ENCODE peak calls at places on chromosomes 12 and 14, in nine cellular contexts. L is prostate gland, G is left lung, H is mammary epithelial cell, W is ascending aorta, Q is heart left ventricle, K is cardiac muscle cell, V is ovary, R is GM23338. N is an unnamed sample.
A peak's percentile ranks its signal among the peaks of the same experiment; 100 is the strongest.

GRCh38 chr12:39272934-39273770 is 169.8 kb downstream of the KIF21A start:
- DNase-seq in L (no peak), G (no peak), H (peak; percentile 35), W (no peak), Q (no peak), K (peak; percentile 59), V (no peak), R (peak; percentile 70), N (peak; percentile 25)

GRCh38 chr14:58638231-58639205 is 756 bp downstream of the DACT1 start:
- DNase-seq in L (no peak), G (peak; percentile 78), H (peak; percentile 28), W (no peak), Q (peak; percentile 69), K (peak; percentile 56), V (peak; percentile 63), R (peak; percentile 59), N (peak; percentile 34)

GRCh38 chr12:27340971-27341370 is 8.3 kb downstream of the BMAL2 start:
- DNase-seq in L (no peak), G (no peak), H (no peak), W (no peak), Q (no peak), K (no peak), V (no peak), R (no peak), N (no peak)

GRCh38 chr14:100524933-100525243 is 62.3 kb downstream of the BEGAIN start:
- DNase-seq in L (no peak), G (peak; percentile 63), H (no peak), W (no peak), Q (no peak), K (no peak), V (peak; percentile 54), R (peak; percentile 90), N (peak; percentile 87)

GRCh38 chr12:31687101-31687527 is 27.6 kb downstream of the ETFBKMT start:
- DNase-seq in L (no peak), G (no peak), H (no peak), W (no peak), Q (no peak), K (no peak), V (no peak), R (no peak), N (no peak)

GRCh38 chr12:22275847-22276246 is 58.7 kb downstream of the ST8SIA1 start:
- DNase-seq in L (peak; percentile 58), G (no peak), H (peak; percentile 97), W (peak; percentile 66), Q (peak; percentile 77), K (peak; percentile 100), V (peak; percentile 90), R (no peak), N (peak; percentile 30)

GRCh38 chr14:37116933-37117844 is 55.2 kb downstream of the SLC25A21 start:
- DNase-seq in L (no peak), G (no peak), H (peak; percentile 68), W (no peak), Q (no peak), K (no peak), V (no peak), R (peak; percentile 32), N (no peak)

GRCh38 chr14:78316058-78316457 is 145.9 kb downstream of the NRXN3 start:
- DNase-seq in L (no peak), G (no peak), H (no peak), W (no peak), Q (no peak), K (no peak), V (no peak), R (no peak), N (no peak)

GRCh38 chr12:39646963-39647362 is 27.4 kb upstream of the ABCD2 start:
- DNase-seq in L (no peak), G (no peak), H (no peak), W (no peak), Q (no peak), K (no peak), V (no peak), R (no peak), N (no peak)

GRCh38 chr12:92365836-92366235 is 220.2 kb upstream of the BTG1 start:
- DNase-seq in L (no peak), G (no peak), H (no peak), W (no peak), Q (no peak), K (no peak), V (no peak), R (no peak), N (no peak)

GRCh38 chr12:50220357-50221061 is 53.3 kb upstream of the CERS5 start:
- DNase-seq in L (peak; percentile 82), G (no peak), H (peak; percentile 96), W (no peak), Q (no peak), K (peak; percentile 81), V (no peak), R (no peak), N (no peak)

GRCh38 chr12:12987421-12987820 is 12.6 kb downstream of the HEBP1 start:
- DNase-seq in L (no peak), G (no peak), H (no peak), W (no peak), Q (no peak), K (no peak), V (no peak), R (no peak), N (no peak)

GRCh38 chr14:33972522-33973162 is 21.8 kb upstream of the EGLN3 start:
- DNase-seq in L (no peak), G (no peak), H (no peak), W (no peak), Q (no peak), K (no peak), V (no peak), R (no peak), N (no peak)

GRCh38 chr12:80183939-80184338 is 84.6 kb downstream of the OTOGL start:
- DNase-seq in L (no peak), G (no peak), H (peak; percentile 72), W (no peak), Q (no peak), K (peak; percentile 29), V (no peak), R (no peak), N (no peak)

GRCh38 chr14:94362614-94363133 is 25.7 kb downstream of the SERPINA1 start:
- DNase-seq in L (no peak), G (no peak), H (no peak), W (no peak), Q (no peak), K (no peak), V (no peak), R (no peak), N (no peak)

GRCh38 chr14:46571970-46572369 is 79.6 kb downstream of the RPL10L start:
- DNase-seq in L (no peak), G (no peak), H (peak; percentile 12), W (no peak), Q (no peak), K (peak; percentile 69), V (no peak), R (no peak), N (no peak)

GRCh38 chr12:47353508-47353907 is 273.7 kb upstream of the AMIGO2 start:
- DNase-seq in L (no peak), G (no peak), H (no peak), W (no peak), Q (no peak), K (no peak), V (no peak), R (no peak), N (no peak)

GRCh38 chr12:133026996-133027395 is 10.3 kb upstream of the ZNF84 start:
- DNase-seq in L (no peak), G (no peak), H (peak; percentile 6), W (no peak), Q (no peak), K (no peak), V (no peak), R (no peak), N (no peak)

GRCh38 chr14:101185946-101186345 is 282.4 kb upstream of the RTL1 start:
- DNase-seq in L (no peak), G (no peak), H (no peak), W (no peak), Q (no peak), K (no peak), V (no peak), R (no peak), N (no peak)

GRCh38 chr12:57536597-57536942 is 10.4 kb downstream of the DCTN2 start:
- DNase-seq in L (no peak), G (no peak), H (no peak), W (no peak), Q (no peak), K (no peak), V (no peak), R (no peak), N (no peak)

GRCh38 chr14:93054876-93055275 is 60.8 kb downstream of the ITPK1 start:
- DNase-seq in L (no peak), G (peak; percentile 41), H (no peak), W (no peak), Q (no peak), K (no peak), V (no peak), R (no peak), N (no peak)

GRCh38 chr14:58919262-58919661 is 269.2 kb upstream of the DAAM1 start:
- DNase-seq in L (no peak), G (no peak), H (no peak), W (no peak), Q (no peak), K (no peak), V (no peak), R (no peak), N (no peak)

GRCh38 chr12:67085699-67086098 is 183.5 kb upstream of the CAND1 start:
- DNase-seq in L (no peak), G (no peak), H (no peak), W (no peak), Q (no peak), K (no peak), V (no peak), R (no peak), N (no peak)
- H3K4me1 ChIP-seq in L (no peaks in the 10 kb centered on the region), G (no peaks in the 10 kb centered on the region), H (peaks cover 20% of the 10 kb centered on the region), W (no peaks in the 10 kb centered on the region), Q (no peaks in the 10 kb centered on the region), K (no peaks in the 10 kb centered on the region), V (no peaks in the 10 kb centered on the region), R (peaks cover 4% of the 10 kb centered on the region), N (no peaks in the 10 kb centered on the region)

GRCh38 chr14:61645247-61645646 is 50.1 kb upstream of the HIF1A start:
- DNase-seq in L (no peak), G (no peak), H (no peak), W (no peak), Q (no peak), K (no peak), V (no peak), R (no peak), N (no peak)
- TF ChIP-seq CTCF in L (no peak), G (no peak), H (no peak), W (no peak), Q (no peak), K (no peak), V (no peak), R (no peak), N (no peak)

GRCh38 chr12:124518051-124518932 is 49.1 kb downstream of the NCOR2 start:
- DNase-seq in L (peak; percentile 99), G (peak; percentile 89), H (peak; percentile 97), W (peak; percentile 94), Q (peak; percentile 98), K (peak; percentile 100), V (peak; percentile 100), R (no peak), N (peak; percentile 99)
- H3K4me3 ChIP-seq in L (peak overlapping the region; percentile 47), G (peak overlapping the region; percentile 21), H (peak overlapping the region; percentile 52), W (peak overlapping the region; percentile 54), Q (peak overlapping the region; percentile 55), K (no peak overlapping the region), V (peak overlapping the region; percentile 34), R (no peak overlapping the region), N (no peak overlapping the region)

DNA sequence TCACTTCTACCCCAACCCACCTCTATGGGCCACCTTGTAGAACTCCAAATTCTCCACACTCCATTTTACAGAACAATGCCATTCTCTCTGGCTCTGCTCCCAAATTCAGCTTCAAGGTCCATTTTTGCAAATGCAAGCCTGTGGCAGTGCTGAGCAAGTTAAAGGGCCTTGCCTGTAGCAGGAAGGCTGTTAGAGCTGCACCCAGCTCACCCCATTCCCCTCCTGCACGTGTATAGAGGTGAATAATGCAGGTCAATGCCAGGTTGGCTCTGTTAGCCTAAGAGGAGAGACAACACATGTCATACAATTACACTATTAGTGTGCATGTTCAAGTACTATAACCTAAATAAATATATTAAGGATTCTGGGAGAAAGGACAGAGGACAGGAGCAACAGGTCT is 120.4 kb downstream of the TBX5 start:
- DNase-seq in L (no peak), G (no peak), H (no peak), W (no peak), Q (no peak), K (no peak), V (no peak), R (no peak), N (no peak)
- H3K4me1 ChIP-seq in L (no peaks in the 10 kb centered on the region), G (no peaks in the 10 kb centered on the region), H (no peaks in the 10 kb centered on the region), W (no peaks in the 10 kb centered on the region), Q (no peaks in the 10 kb centered on the region), K (peaks cover 13% of the 10 kb centered on the region), V (no peaks in the 10 kb centered on the region), R (peaks cover 37% of the 10 kb centered on the region), N (no peaks in the 10 kb centered on the region)